ENCODE peak calls at places on chromosomes 1 and 21, in nine cellular contexts. P, L, G, Z, B, Y, V, W and F are unnamed samples.

GRCh38 chr1:111364690-111365089 is 62.8 kb downstream of the OVGP1 start:
- DNase-seq in P (no peak), L (no peak), G (peak; percentile 7), Z (no peak), B (no peak), Y (no peak), V (no peak), W (no peak), F (no peak)

GRCh38 chr1:91007827-91008226 is 14.0 kb downstream of the ZNF644 start:
- DNase-seq in P (no peak), L (no peak), G (no peak), Z (no peak), B (no peak), Y (no peak), V (no peak), W (no peak), F (no peak)

GRCh38 chr1:235919797-235920475 is 53.2 kb upstream of the LYST start:
- DNase-seq in P (no peak), L (peak; percentile 55), G (peak; percentile 49), Z (no peak), B (peak; percentile 67), Y (no peak), V (no peak), W (no peak), F (peak; percentile 53)

GRCh38 chr1:12572506-12572905 is 45.5 kb downstream of the DHRS3 start:
- DNase-seq in P (no peak), L (no peak), G (no peak), Z (no peak), B (no peak), Y (no peak), V (no peak), W (no peak), F (no peak)

GRCh38 chr1:1290238-1290731 is 10.0 kb downstream of the SCNN1D start:
- DNase-seq in P (no peak), L (peak; percentile 92), G (peak; percentile 75), Z (no peak), B (no peak), Y (peak; percentile 66), V (peak; percentile 83), W (peak; percentile 70), F (no peak)

GRCh38 chr1:74531807-74532206 is 19.4 kb upstream of the LRRC53 start:
- DNase-seq in P (no peak), L (peak; percentile 6), G (no peak), Z (no peak), B (no peak), Y (no peak), V (no peak), W (no peak), F (no peak)

GRCh38 chr1:150696995-150697927 is at the start of gene GOLPH3L:
- DNase-seq in P (peak; percentile 90), L (peak; percentile 95), G (peak; percentile 97), Z (peak; percentile 98), B (peak; percentile 98), Y (peak; percentile 87), V (peak; percentile 90), W (peak; percentile 89), F (peak; percentile 94)

GRCh38 chr1:107604823-107605222 is 360.2 kb downstream of the VAV3 start:
- DNase-seq in P (no peak), L (no peak), G (no peak), Z (no peak), B (no peak), Y (no peak), V (no peak), W (no peak), F (no peak)

GRCh38 chr1:190320952-190321351 is 156.7 kb downstream of the BRINP3 start:
- DNase-seq in P (no peak), L (peak; percentile 42), G (peak; percentile 34), Z (no peak), B (peak; percentile 2), Y (no peak), V (no peak), W (no peak), F (peak; percentile 10)

GRCh38 chr21:37292946-37293345 is 25.8 kb upstream of the VPS26C start:
- DNase-seq in P (no peak), L (no peak), G (no peak), Z (no peak), B (no peak), Y (no peak), V (no peak), W (no peak), F (no peak)

GRCh38 chr1:104592926-104593325 is 843.2 kb downstream of the AMY1C start:
- DNase-seq in P (no peak), L (no peak), G (no peak), Z (no peak), B (no peak), Y (no peak), V (no peak), W (no peak), F (no peak)

GRCh38 chr1:68269637-68270430 is 37.5 kb upstream of the WLS start:
- DNase-seq in P (no peak), L (no peak), G (no peak), Z (no peak), B (peak; percentile 39), Y (no peak), V (no peak), W (no peak), F (no peak)

GRCh38 chr1:63537940-63538339 is 14.6 kb downstream of the EFCAB7 start:
- DNase-seq in P (no peak), L (no peak), G (no peak), Z (no peak), B (no peak), Y (no peak), V (no peak), W (no peak), F (no peak)

GRCh38 chr21:45515241-45516061 is 26.8 kb downstream of the SLC19A1 start:
- DNase-seq in P (no peak), L (peak; percentile 9), G (no peak), Z (peak; percentile 62), B (no peak), Y (peak; percentile 6), V (peak; percentile 60), W (peak; percentile 39), F (no peak)
- TF ChIP-seq CTCF in P (peak; percentile 30), L (no peak), G (no peak), Z (no peak), B (no peak), Y (no peak), V (no peak), W (no peak), F (no peak)

GRCh38 chr21:15060776-15061175 is 4.0 kb downstream of the NRIP1 start:
- DNase-seq in P (no peak), L (no peak), G (no peak), Z (no peak), B (no peak), Y (no peak), V (no peak), W (no peak), F (no peak)
- H3K4me3 ChIP-seq in P (no peak overlapping the region), L (no peak overlapping the region), G (peak overlapping the region; percentile 90), Z (no peak overlapping the region), B (peak overlapping the region; percentile 91), Y (peak overlapping the region; percentile 83), V (no peak overlapping the region), W (no peak overlapping the region), F (peak overlapping the region; percentile 20)

DNA sequence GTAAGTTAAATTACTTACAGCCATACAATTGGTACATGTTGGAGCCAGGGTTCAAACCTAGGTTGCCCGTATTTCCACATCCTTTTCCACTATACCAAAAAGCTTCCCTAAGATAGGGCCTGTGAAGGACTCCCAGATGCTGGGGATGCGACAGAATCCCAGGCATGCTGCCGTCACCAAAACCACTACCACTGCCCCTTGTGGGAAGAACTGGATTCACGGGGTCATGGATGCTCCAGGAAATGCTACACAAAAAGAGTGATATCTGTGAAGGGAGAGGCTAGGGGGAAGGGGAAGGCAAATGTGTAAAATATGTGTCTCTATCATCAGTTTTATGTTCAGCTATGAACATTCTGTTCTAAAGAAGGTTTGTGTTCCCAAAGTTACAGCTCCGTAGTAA is 133.9 kb upstream of the IVNS1ABP start:
- DNase-seq in P (no peak), L (no peak), G (no peak), Z (no peak), B (no peak), Y (no peak), V (no peak), W (no peak), F (no peak)
- TF ChIP-seq CTCF in P (no peak), L (no peak), G (no peak), Z (no peak), B (no peak), Y (no peak), V (no peak), W (no peak), F (no peak)

GRCh38 chr1:162696286-162696862 is 64.1 kb downstream of the DDR2 start:
- DNase-seq in P (peak; percentile 58), L (peak; percentile 74), G (peak; percentile 92), Z (peak; percentile 85), B (no peak), Y (peak; percentile 72), V (no peak), W (peak; percentile 48), F (peak; percentile 75)
- H3K4me3 ChIP-seq in P (no peak overlapping the region), L (no peak overlapping the region), G (peak overlapping the region; percentile 23), Z (no peak overlapping the region), B (no peak overlapping the region), Y (no peak overlapping the region), V (no peak overlapping the region), W (no peak overlapping the region), F (peak overlapping the region; percentile 29)